ENCODE peak calls at places on chromosomes 6 and 20, in nine cellular contexts. B, M, C, N, Y, F, P, Q and S are unnamed samples.

GRCh38 chr6:71698698-71699097 is 187.7 kb upstream of the RIMS1 start:
- DNase-seq in N (no peak), P (no peak), Y (no peak), C (no peak), F (no peak), Q (no peak), M (no peak), B (no peak), S (no peak)

GRCh38 chr20:62710886-62711702 is 2.5 kb downstream of the NTSR1 start:
- DNase-seq in Q (no peak), M (no peak), B (no peak), C (no peak), Y (peak), P (peak), N (no peak), F (no peak), S (no peak)

GRCh38 chr6:113508249-113508648 is 348.9 kb upstream of the MARCKS start:
- DNase-seq in M (no peak), Q (no peak), C (no peak), P (no peak), Y (no peak), F (no peak), B (no peak), N (no peak), S (no peak)

GRCh38 chr6:114084327-114084890 is 113.5 kb upstream of the HDAC2 start:
- DNase-seq in B (no peak), F (no peak), M (no peak), Y (no peak), C (no peak), Q (no peak), P (no peak), N (no peak), S (no peak)

GRCh38 chr20:62880147-62880934 is 18.7 kb upstream of the TCFL5 start:
- DNase-seq in B (no peak), C (no peak), Y (no peak), N (no peak), M (no peak), P (no peak), Q (no peak), F (no peak), S (no peak)

GRCh38 chr6:15593798-15594197 is 69.0 kb downstream of the DTNBP1 start:
- DNase-seq in B (no peak), M (no peak), N (no peak), Q (no peak), P (no peak), Y (no peak), C (no peak), F (peak), S (no peak)

GRCh38 chr20:34951252-34951651 is 4.4 kb downstream of the GSS start:
- DNase-seq in M (no peak), N (no peak), B (no peak), Q (no peak), C (no peak), F (no peak), P (no peak), Y (no peak), S (no peak)

GRCh38 chr6:165571068-165571682 is 91.9 kb downstream of the PDE10A start:
- DNase-seq in M (no peak), N (no peak), P (no peak), B (no peak), F (peak), Q (no peak), C (no peak), Y (no peak), S (no peak)

GRCh38 chr6:70131528-70131927 is 171.4 kb downstream of the COL9A1 start:
- DNase-seq in N (no peak), P (no peak), Y (no peak), C (no peak), M (no peak), Q (no peak), B (peak), F (no peak), S (no peak)

GRCh38 chr6:40754481-40755045 is 167.4 kb upstream of the LRFN2 start:
- DNase-seq in Y (no peak), N (no peak), F (no peak), M (no peak), C (no peak), B (no peak), P (no peak), Q (no peak), S (no peak)

GRCh38 chr6:159038914-159039884 is 5.6 kb downstream of the TAGAP start:
- DNase-seq in N (no peak), P (no peak), Y (peak), F (no peak), B (peak), Q (no peak), M (no peak), C (no peak), S (no peak)

GRCh38 chr6:21357262-21357661 is 236.3 kb upstream of the SOX4 start:
- DNase-seq in B (no peak), M (no peak), N (no peak), Y (no peak), Q (no peak), F (no peak), C (no peak), P (no peak), S (no peak)

GRCh38 chr6:75213112-75213511 is 7.3 kb upstream of the COL12A1 start:
- DNase-seq in M (no peak), P (no peak), F (peak), Y (no peak), Q (no peak), B (no peak), C (no peak), N (no peak), S (no peak)

GRCh38 chr20:20710847-20711315 is 1.6 kb downstream of the RALGAPA2 start:
- DNase-seq in B (no peak), F (no peak), Y (peak), C (no peak), P (no peak), Q (no peak), M (no peak), N (no peak), S (no peak)

GRCh38 chr20:57192311-57192710 is 74.1 kb downstream of the BMP7 start:
- DNase-seq in Q (no peak), P (no peak), M (no peak), C (no peak), N (no peak), B (no peak), Y (no peak), F (no peak), S (no peak)